ENCODE peak calls at places on chromosomes 2 and 18, in seven cellular contexts. One of them, this sample, is unnamed. For H3K4me1 and H3K36me3, the result is how much of the 10 kb centered on the place peaks cover.

GRCh38 chr2:27322301-27322765 is 564 bp downstream of the MPV17 start:
- DNase-seq in CD8-positive, alpha-beta memory T cell: peak
- DNase-seq in BE2C: no peak
- DNase-seq in naive thymus-derived CD4-positive, alpha-beta T cell: peak
- DNase-seq in effector memory CD4-positive, alpha-beta T cell: no peak
- DNase-seq in neuronal stem cell: no peak
- DNase-seq in GM23248: peak
- DNase-seq in this sample: no peak

GRCh38 chr18:8793445-8794132 is 88.2 kb downstream of the MTCL1 start:
- DNase-seq in CD8-positive, alpha-beta memory T cell: no peak
- DNase-seq in BE2C: peak
- DNase-seq in naive thymus-derived CD4-positive, alpha-beta T cell: no peak
- DNase-seq in effector memory CD4-positive, alpha-beta T cell: no peak
- DNase-seq in neuronal stem cell: no peak
- DNase-seq in GM23248: peak
- DNase-seq in this sample: no peak

GRCh38 chr2:229201522-229201921 is 69.6 kb downstream of the PID1 start:
- DNase-seq in CD8-positive, alpha-beta memory T cell: no peak
- DNase-seq in BE2C: no peak
- DNase-seq in naive thymus-derived CD4-positive, alpha-beta T cell: no peak
- DNase-seq in effector memory CD4-positive, alpha-beta T cell: no peak
- DNase-seq in neuronal stem cell: no peak
- DNase-seq in GM23248: no peak
- DNase-seq in this sample: no peak

GRCh38 chr2:160417745-160418397 is 75.7 kb downstream of the RBMS1 start:
- DNase-seq in CD8-positive, alpha-beta memory T cell: no peak
- DNase-seq in BE2C: no peak
- DNase-seq in naive thymus-derived CD4-positive, alpha-beta T cell: peak
- DNase-seq in effector memory CD4-positive, alpha-beta T cell: no peak
- DNase-seq in neuronal stem cell: no peak
- DNase-seq in GM23248: peak
- DNase-seq in this sample: peak

GRCh38 chr18:77918738-77919137 is 669.1 kb downstream of the GALR1 start:
- DNase-seq in CD8-positive, alpha-beta memory T cell: no peak
- DNase-seq in BE2C: no peak
- DNase-seq in naive thymus-derived CD4-positive, alpha-beta T cell: no peak
- DNase-seq in effector memory CD4-positive, alpha-beta T cell: no peak
- DNase-seq in neuronal stem cell: no peak
- DNase-seq in GM23248: no peak
- DNase-seq in this sample: no peak

GRCh38 chr2:182887753-182888415 is 21.4 kb upstream of the FRZB start:
- DNase-seq in CD8-positive, alpha-beta memory T cell: no peak
- DNase-seq in BE2C: no peak
- DNase-seq in naive thymus-derived CD4-positive, alpha-beta T cell: no peak
- DNase-seq in effector memory CD4-positive, alpha-beta T cell: no peak
- DNase-seq in neuronal stem cell: no peak
- DNase-seq in GM23248: no peak
- DNase-seq in this sample: no peak

GRCh38 chr18:46155652-46156051 is 51.5 kb downstream of the HAUS1 start:
- DNase-seq in CD8-positive, alpha-beta memory T cell: peak
- DNase-seq in BE2C: no peak
- DNase-seq in naive thymus-derived CD4-positive, alpha-beta T cell: peak
- DNase-seq in effector memory CD4-positive, alpha-beta T cell: peak
- DNase-seq in neuronal stem cell: no peak
- DNase-seq in GM23248: peak
- DNase-seq in this sample: no peak

GRCh38 chr18:71136487-71136886 is 847.6 kb downstream of the SOCS6 start:
- DNase-seq in CD8-positive, alpha-beta memory T cell: no peak
- DNase-seq in BE2C: no peak
- DNase-seq in naive thymus-derived CD4-positive, alpha-beta T cell: no peak
- DNase-seq in effector memory CD4-positive, alpha-beta T cell: no peak
- DNase-seq in neuronal stem cell: no peak
- DNase-seq in GM23248: no peak
- DNase-seq in this sample: no peak

GRCh38 chr18:59744271-59744721 is 47.1 kb upstream of the CCBE1 start:
- DNase-seq in CD8-positive, alpha-beta memory T cell: no peak
- DNase-seq in BE2C: no peak
- DNase-seq in naive thymus-derived CD4-positive, alpha-beta T cell: no peak
- DNase-seq in effector memory CD4-positive, alpha-beta T cell: no peak
- DNase-seq in neuronal stem cell: no peak
- DNase-seq in GM23248: peak
- DNase-seq in this sample: no peak

GRCh38 chr2:160227252-160227651 is 27.2 kb upstream of the ITGB6 start:
- DNase-seq in CD8-positive, alpha-beta memory T cell: no peak
- DNase-seq in BE2C: peak
- DNase-seq in naive thymus-derived CD4-positive, alpha-beta T cell: no peak
- DNase-seq in effector memory CD4-positive, alpha-beta T cell: no peak
- DNase-seq in neuronal stem cell: no peak
- DNase-seq in GM23248: peak
- DNase-seq in this sample: no peak

GRCh38 chr2:231308631-231309414 is 86.7 kb upstream of the B3GNT7 start:
- DNase-seq in CD8-positive, alpha-beta memory T cell: no peak
- DNase-seq in BE2C: no peak
- DNase-seq in naive thymus-derived CD4-positive, alpha-beta T cell: no peak
- DNase-seq in effector memory CD4-positive, alpha-beta T cell: no peak
- DNase-seq in neuronal stem cell: no peak
- DNase-seq in GM23248: peak
- DNase-seq in this sample: no peak

GRCh38 chr2:34012728-34013302 is 413.7 kb upstream of the FAM98A start:
- DNase-seq in CD8-positive, alpha-beta memory T cell: no peak
- DNase-seq in BE2C: peak
- DNase-seq in naive thymus-derived CD4-positive, alpha-beta T cell: no peak
- DNase-seq in effector memory CD4-positive, alpha-beta T cell: no peak
- DNase-seq in neuronal stem cell: peak
- DNase-seq in GM23248: peak
- DNase-seq in this sample: peak

GRCh38 chr2:67895171-67895941 is 167.4 kb downstream of the C1D start:
- DNase-seq in CD8-positive, alpha-beta memory T cell: no peak
- DNase-seq in BE2C: no peak
- DNase-seq in naive thymus-derived CD4-positive, alpha-beta T cell: no peak
- DNase-seq in effector memory CD4-positive, alpha-beta T cell: no peak
- DNase-seq in neuronal stem cell: no peak
- DNase-seq in GM23248: no peak
- DNase-seq in this sample: no peak

GRCh38 chr2:23944527-23944926 is 4.3 kb downstream of the UBXN2A start:
- DNase-seq in CD8-positive, alpha-beta memory T cell: no peak
- DNase-seq in BE2C: no peak
- DNase-seq in naive thymus-derived CD4-positive, alpha-beta T cell: no peak
- DNase-seq in effector memory CD4-positive, alpha-beta T cell: no peak
- DNase-seq in neuronal stem cell: no peak
- DNase-seq in GM23248: no peak
- DNase-seq in this sample: no peak

GRCh38 chr2:38377501-38378258 is 607 bp upstream of the ATL2 start:
- DNase-seq in CD8-positive, alpha-beta memory T cell: no peak
- DNase-seq in BE2C: no peak
- DNase-seq in naive thymus-derived CD4-positive, alpha-beta T cell: no peak
- DNase-seq in effector memory CD4-positive, alpha-beta T cell: no peak
- DNase-seq in neuronal stem cell: no peak
- DNase-seq in GM23248: peak
- DNase-seq in this sample: peak

GRCh38 chr2:190835303-190835930 is 45.2 kb upstream of the GLS start:
- DNase-seq in CD8-positive, alpha-beta memory T cell: no peak
- DNase-seq in BE2C: no peak
- DNase-seq in naive thymus-derived CD4-positive, alpha-beta T cell: no peak
- DNase-seq in effector memory CD4-positive, alpha-beta T cell: no peak
- DNase-seq in neuronal stem cell: no peak
- DNase-seq in GM23248: peak
- DNase-seq in this sample: no peak

GRCh38 chr2:200966770-200967169 is 3.3 kb upstream of the ORC2 start:
- DNase-seq in CD8-positive, alpha-beta memory T cell: no peak
- DNase-seq in BE2C: peak
- DNase-seq in naive thymus-derived CD4-positive, alpha-beta T cell: no peak
- DNase-seq in effector memory CD4-positive, alpha-beta T cell: no peak
- DNase-seq in neuronal stem cell: no peak
- DNase-seq in GM23248: peak
- DNase-seq in this sample: peak

GRCh38 chr2:100197643-100198153 is 55.3 kb upstream of the AFF3 start:
- DNase-seq in CD8-positive, alpha-beta memory T cell: no peak
- DNase-seq in BE2C: peak
- DNase-seq in naive thymus-derived CD4-positive, alpha-beta T cell: no peak
- DNase-seq in effector memory CD4-positive, alpha-beta T cell: no peak
- DNase-seq in neuronal stem cell: peak
- DNase-seq in GM23248: peak
- DNase-seq in this sample: no peak

GRCh38 chr18:48100712-48101165 is 170.3 kb upstream of the SMAD2 start:
- DNase-seq in CD8-positive, alpha-beta memory T cell: no peak
- DNase-seq in BE2C: peak
- DNase-seq in naive thymus-derived CD4-positive, alpha-beta T cell: no peak
- DNase-seq in effector memory CD4-positive, alpha-beta T cell: no peak
- DNase-seq in neuronal stem cell: peak
- DNase-seq in GM23248: no peak
- DNase-seq in this sample: no peak

GRCh38 chr2:85684806-85685205 is 9.4 kb upstream of the GNLY start:
- DNase-seq in CD8-positive, alpha-beta memory T cell: no peak
- DNase-seq in BE2C: no peak
- DNase-seq in naive thymus-derived CD4-positive, alpha-beta T cell: no peak
- DNase-seq in effector memory CD4-positive, alpha-beta T cell: no peak
- DNase-seq in neuronal stem cell: no peak
- DNase-seq in GM23248: no peak
- DNase-seq in this sample: no peak

GRCh38 chr18:42275138-42275535 is 320.1 kb downstream of the PIK3C3 start:
- DNase-seq in CD8-positive, alpha-beta memory T cell: no peak
- DNase-seq in BE2C: no peak
- DNase-seq in naive thymus-derived CD4-positive, alpha-beta T cell: no peak
- DNase-seq in effector memory CD4-positive, alpha-beta T cell: no peak
- DNase-seq in neuronal stem cell: no peak
- DNase-seq in GM23248: no peak
- DNase-seq in this sample: no peak

GRCh38 chr18:79553696-79554095 is 125.9 kb upstream of the CTDP1 start:
- DNase-seq in CD8-positive, alpha-beta memory T cell: no peak
- DNase-seq in BE2C: no peak
- DNase-seq in naive thymus-derived CD4-positive, alpha-beta T cell: no peak
- DNase-seq in effector memory CD4-positive, alpha-beta T cell: no peak
- DNase-seq in neuronal stem cell: no peak
- DNase-seq in GM23248: no peak
- DNase-seq in this sample: no peak

GRCh38 chr18:11320981-11321380 is 171.6 kb upstream of the PIEZO2 start:
- DNase-seq in CD8-positive, alpha-beta memory T cell: no peak
- DNase-seq in BE2C: no peak
- DNase-seq in naive thymus-derived CD4-positive, alpha-beta T cell: no peak
- DNase-seq in effector memory CD4-positive, alpha-beta T cell: no peak
- DNase-seq in neuronal stem cell: no peak
- DNase-seq in GM23248: peak
- DNase-seq in this sample: no peak

GRCh38 chr2:6855860-6856547 is 9.7 kb downstream of the CMPK2 start:
- DNase-seq in CD8-positive, alpha-beta memory T cell: no peak
- DNase-seq in BE2C: no peak
- DNase-seq in naive thymus-derived CD4-positive, alpha-beta T cell: no peak
- DNase-seq in effector memory CD4-positive, alpha-beta T cell: no peak
- DNase-seq in neuronal stem cell: no peak
- DNase-seq in GM23248: peak
- DNase-seq in this sample: no peak

GRCh38 chr2:154844513-154844912 is 146.0 kb downstream of the KCNJ3 start:
- DNase-seq in CD8-positive, alpha-beta memory T cell: no peak
- DNase-seq in BE2C: no peak
- DNase-seq in naive thymus-derived CD4-positive, alpha-beta T cell: no peak
- DNase-seq in effector memory CD4-positive, alpha-beta T cell: no peak
- DNase-seq in neuronal stem cell: no peak
- DNase-seq in GM23248: no peak
- DNase-seq in this sample: no peak

GRCh38 chr2:55419236-55419513 is 481 bp downstream of the CCDC88A start:
- DNase-seq in CD8-positive, alpha-beta memory T cell: peak
- DNase-seq in BE2C: peak
- DNase-seq in naive thymus-derived CD4-positive, alpha-beta T cell: peak
- DNase-seq in effector memory CD4-positive, alpha-beta T cell: no peak
- DNase-seq in neuronal stem cell: no peak
- DNase-seq in GM23248: peak
- DNase-seq in this sample: peak

GRCh38 chr2:43484323-43484930 is 111.4 kb downstream of the THADA start:
- DNase-seq in CD8-positive, alpha-beta memory T cell: peak
- DNase-seq in BE2C: peak
- DNase-seq in naive thymus-derived CD4-positive, alpha-beta T cell: peak
- DNase-seq in effector memory CD4-positive, alpha-beta T cell: no peak
- DNase-seq in neuronal stem cell: peak
- DNase-seq in GM23248: peak
- DNase-seq in this sample: no peak

DNA sequence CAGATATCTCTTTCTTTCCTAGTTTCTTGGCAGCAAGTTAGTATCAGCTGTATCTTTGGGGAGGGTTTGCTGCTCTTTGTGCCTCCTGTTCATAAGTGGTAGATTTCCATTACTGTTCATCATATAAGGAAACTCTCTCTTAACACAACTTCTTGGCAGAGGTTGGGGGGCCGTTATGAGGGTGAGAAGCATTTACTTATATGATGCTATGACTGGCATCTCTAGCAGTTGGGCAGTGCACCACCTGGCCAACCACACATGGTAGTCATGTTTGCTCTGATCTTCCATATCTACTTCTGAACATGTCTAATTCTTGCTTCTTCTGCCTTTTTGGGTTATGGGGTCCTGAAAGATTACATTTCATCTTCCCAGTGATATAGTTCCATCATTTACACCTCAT is 282.2 kb downstream of the CYRIA start:
- DNase-seq in CD8-positive, alpha-beta memory T cell: no peak
- DNase-seq in BE2C: peak
- DNase-seq in naive thymus-derived CD4-positive, alpha-beta T cell: no peak
- DNase-seq in effector memory CD4-positive, alpha-beta T cell: no peak
- DNase-seq in neuronal stem cell: no peak
- DNase-seq in GM23248: no peak
- DNase-seq in this sample: no peak
- H3K4me3 ChIP-seq in CD8-positive, alpha-beta memory T cell: no peak
- H3K4me3 ChIP-seq in BE2C: no peak
- H3K4me3 ChIP-seq in naive thymus-derived CD4-positive, alpha-beta T cell: no peak
- H3K4me3 ChIP-seq in effector memory CD4-positive, alpha-beta T cell: no peak
- H3K4me3 ChIP-seq in neuronal stem cell: no peak
- H3K4me3 ChIP-seq in GM23248: no peak
- H3K4me3 ChIP-seq in this sample: no peak

GRCh38 chr2:36490749-36491148 is 107.2 kb downstream of the FEZ2 start:
- DNase-seq in CD8-positive, alpha-beta memory T cell: no peak
- DNase-seq in BE2C: no peak
- DNase-seq in naive thymus-derived CD4-positive, alpha-beta T cell: no peak
- DNase-seq in effector memory CD4-positive, alpha-beta T cell: no peak
- DNase-seq in neuronal stem cell: no peak
- DNase-seq in GM23248: no peak
- DNase-seq in this sample: no peak
- H3K4me1 ChIP-seq in CD8-positive, alpha-beta memory T cell: under half
- H3K4me1 ChIP-seq in BE2C: under half
- H3K4me1 ChIP-seq in naive thymus-derived CD4-positive, alpha-beta T cell: under half
- H3K4me1 ChIP-seq in effector memory CD4-positive, alpha-beta T cell: under half
- H3K4me1 ChIP-seq in neuronal stem cell: under half
- H3K4me1 ChIP-seq in GM23248: half or more
- H3K4me1 ChIP-seq in this sample: under half

DNA sequence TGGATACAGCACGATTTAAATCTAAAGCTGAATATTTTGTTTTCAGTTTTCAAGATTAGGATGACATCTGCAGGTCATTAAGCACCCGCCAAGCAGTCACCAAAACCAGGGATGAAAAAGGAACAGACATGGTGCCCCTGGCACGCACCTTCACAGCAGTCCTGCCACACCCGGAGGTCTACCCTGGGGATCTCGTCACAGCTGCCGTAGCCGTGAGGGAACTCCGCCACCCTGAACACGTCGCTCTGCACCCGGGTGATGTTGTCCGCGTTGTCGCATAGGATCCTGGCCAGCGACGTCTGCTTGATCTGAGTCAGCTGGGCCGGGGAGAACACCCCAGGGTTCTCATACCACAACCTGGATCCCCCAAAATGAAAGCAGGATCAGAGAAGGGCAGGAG is 101.1 kb downstream of the PXDN start:
- DNase-seq in CD8-positive, alpha-beta memory T cell: no peak
- DNase-seq in BE2C: no peak
- DNase-seq in naive thymus-derived CD4-positive, alpha-beta T cell: no peak
- DNase-seq in effector memory CD4-positive, alpha-beta T cell: no peak
- DNase-seq in neuronal stem cell: no peak
- DNase-seq in GM23248: no peak
- DNase-seq in this sample: no peak
- H3K36me3 ChIP-seq in CD8-positive, alpha-beta memory T cell: under half
- H3K36me3 ChIP-seq in BE2C: under half
- H3K36me3 ChIP-seq in naive thymus-derived CD4-positive, alpha-beta T cell: under half
- H3K36me3 ChIP-seq in effector memory CD4-positive, alpha-beta T cell: under half
- H3K36me3 ChIP-seq in neuronal stem cell: under half
- H3K36me3 ChIP-seq in GM23248: under half
- H3K36me3 ChIP-seq in this sample: under half

GRCh38 chr2:227717687-227718567 is at the start of gene SLC19A3:
- DNase-seq in CD8-positive, alpha-beta memory T cell: no peak
- DNase-seq in BE2C: peak
- DNase-seq in naive thymus-derived CD4-positive, alpha-beta T cell: no peak
- DNase-seq in effector memory CD4-positive, alpha-beta T cell: no peak
- DNase-seq in neuronal stem cell: peak
- DNase-seq in GM23248: peak
- DNase-seq in this sample: peak
- H3K4me3 ChIP-seq in CD8-positive, alpha-beta memory T cell: no peak
- H3K4me3 ChIP-seq in BE2C: peak
- H3K4me3 ChIP-seq in naive thymus-derived CD4-positive, alpha-beta T cell: no peak
- H3K4me3 ChIP-seq in effector memory CD4-positive, alpha-beta T cell: no peak
- H3K4me3 ChIP-seq in neuronal stem cell: peak
- H3K4me3 ChIP-seq in GM23248: peak
- H3K4me3 ChIP-seq in this sample: peak